ENCODE peak calls at places on chromosomes 16 and 17, in ten cellular contexts. I is transverse colon, U is stomach, Y is sigmoid colon, V is A549, T is HepG2, H is K562, C is SK-N-SH, E is H1, X is GM12878. D is an unnamed sample. For H3K4me1, the result is how much of the 10 kb centered on the place peaks cover.

GRCh38 chr16:19307587-19308241 is 22.2 kb downstream of the CLEC19A start:
- DNase-seq in V (no peak), E (peak), C (no peak), I (no peak), Y (no peak), X (no peak), T (peak), H (peak), U (no peak), D (no peak)

GRCh38 chr17:79811036-79811887 is 14.4 kb upstream of the CBX8 start:
- DNase-seq in T (peak), X (no peak), H (peak), I (no peak), U (no peak), C (peak), E (peak), Y (peak), V (peak), D (no peak)

GRCh38 chr16:88393034-88393433 is 10.3 kb downstream of the ZNF469 start:
- DNase-seq in Y (peak), H (no peak), U (peak), X (no peak), C (no peak), T (no peak), I (no peak), E (no peak), V (no peak), D (peak)

GRCh38 chr17:17837380-17837821 is 615 bp upstream of the SREBF1 start:
- DNase-seq in E (no peak), U (no peak), V (peak), T (peak), X (no peak), Y (peak), H (no peak), C (no peak), I (no peak), D (peak)

GRCh38 chr16:70611785-70612303 is 34.5 kb upstream of the IL34 start:
- DNase-seq in E (no peak), U (no peak), I (no peak), Y (no peak), T (no peak), C (no peak), V (no peak), H (peak), X (no peak), D (no peak)

GRCh38 chr17:67759355-67760171 is 41.8 kb downstream of the NOL11 start:
- DNase-seq in C (no peak), E (no peak), H (peak), X (no peak), V (no peak), Y (peak), U (no peak), T (no peak), I (peak), D (no peak)

GRCh38 chr17:6261496-6261895 is 173.4 kb downstream of the AIPL1 start:
- DNase-seq in I (no peak), X (no peak), E (no peak), C (no peak), H (no peak), Y (no peak), U (no peak), T (no peak), V (no peak), D (no peak)

GRCh38 chr17:17411692-17412091 is 65.1 kb upstream of the MED9 start:
- DNase-seq in X (no peak), T (no peak), C (no peak), E (no peak), V (no peak), H (no peak), I (no peak), Y (no peak), U (no peak), D (no peak)

GRCh38 chr17:37802712-37803416 is 58.0 kb upstream of the HNF1B start:
- DNase-seq in V (no peak), E (no peak), Y (no peak), T (no peak), X (no peak), U (peak), I (no peak), C (no peak), H (no peak), D (peak)

GRCh38 chr17:13002761-13003453 is 14.9 kb downstream of the ELAC2 start:
- DNase-seq in I (peak), X (no peak), V (peak), U (peak), Y (peak), C (peak), E (peak), H (peak), T (peak), D (peak)

GRCh38 chr17:4553669-4554068 is 1.5 kb downstream of the MYBBP1A start:
- DNase-seq in X (no peak), V (no peak), U (no peak), Y (peak), T (no peak), C (no peak), I (no peak), E (no peak), H (no peak), D (no peak)

GRCh38 chr16:2592786-2593185 is 55.0 kb downstream of the PDPK1 start:
- DNase-seq in X (no peak), I (no peak), E (no peak), C (peak), Y (peak), H (no peak), U (no peak), T (no peak), V (no peak), D (no peak)

GRCh38 chr17:64218066-64218465 is 45.0 kb downstream of the TEX2 start:
- DNase-seq in T (no peak), H (no peak), V (no peak), I (no peak), X (peak), Y (no peak), E (no peak), U (no peak), C (no peak), D (no peak)

GRCh38 chr16:89922477-89922883 is 662 bp upstream of the TUBB3 start:
- DNase-seq in V (peak), T (peak), I (peak), U (peak), Y (peak), E (peak), C (peak), H (peak), X (no peak), D (no peak)

GRCh38 chr17:80295559-80295958 is 34.9 kb downstream of the RNF213 start:
- DNase-seq in X (no peak), T (no peak), H (no peak), C (no peak), Y (no peak), I (no peak), V (no peak), E (no peak), U (no peak), D (no peak)

GRCh38 chr17:8700546-8700945 is 44.1 kb downstream of the CCDC42 start:
- DNase-seq in I (no peak), X (no peak), H (no peak), T (no peak), E (no peak), C (no peak), V (no peak), U (no peak), Y (no peak), D (no peak)

GRCh38 chr16:11857161-11857560 is 5.8 kb upstream of the RSL1D1 start:
- DNase-seq in V (no peak), I (no peak), E (no peak), C (no peak), X (no peak), T (no peak), H (no peak), Y (no peak), U (no peak), D (no peak)
- TF ChIP-seq EP300 in V (no peak), I (no peak), E (no peak), C (no peak), X (no peak), T (no peak), H (no peak), Y (no peak), U (no peak), D (no peak)

GRCh38 chr16:22018559-22018958 is 10.6 kb downstream of the MOSMO start:
- DNase-seq in E (no peak), T (no peak), U (no peak), V (no peak), C (no peak), X (no peak), I (no peak), Y (no peak), H (no peak), D (no peak)

GRCh38 chr16:22022151-22022550 is 14.2 kb downstream of the MOSMO start:
- DNase-seq in I (no peak), E (no peak), Y (no peak), C (no peak), T (no peak), U (no peak), X (no peak), V (no peak), H (no peak), D (no peak)

GRCh38 chr16:22027633-22028032 is 19.7 kb downstream of the MOSMO start:
- DNase-seq in U (no peak), X (no peak), T (no peak), V (no peak), Y (no peak), C (no peak), H (no peak), I (no peak), E (no peak), D (no peak)

DNA sequence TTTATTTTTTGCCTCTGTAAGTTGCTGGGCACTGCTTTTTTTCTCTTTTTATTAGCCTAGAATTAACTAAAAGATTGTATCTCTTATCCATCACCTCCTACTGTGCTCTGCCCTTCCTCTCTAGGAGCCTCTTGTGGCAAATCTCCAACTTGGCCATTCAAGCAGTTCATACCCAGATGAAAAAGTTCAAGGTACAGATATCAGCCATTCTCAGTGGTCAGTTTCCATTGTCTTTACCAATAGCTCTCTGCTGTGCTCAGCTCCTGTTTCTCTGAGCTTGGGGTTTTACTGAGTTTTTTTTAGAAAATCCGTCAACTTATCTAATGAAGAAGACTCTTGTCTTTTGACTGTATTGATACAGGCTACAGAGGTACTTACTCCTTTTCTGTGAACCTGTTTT is 15.6 kb downstream of the MOSMO start:
- DNase-seq in T (no peak), H (no peak), U (no peak), Y (no peak), I (no peak), C (no peak), X (peak), V (no peak), E (no peak), D (no peak)
- H3K4me1 ChIP-seq in T (half or more), H (under half), U (half or more), Y (under half), I (under half), C (under half), X (under half), V (under half), E (under half), D (under half)

DNA sequence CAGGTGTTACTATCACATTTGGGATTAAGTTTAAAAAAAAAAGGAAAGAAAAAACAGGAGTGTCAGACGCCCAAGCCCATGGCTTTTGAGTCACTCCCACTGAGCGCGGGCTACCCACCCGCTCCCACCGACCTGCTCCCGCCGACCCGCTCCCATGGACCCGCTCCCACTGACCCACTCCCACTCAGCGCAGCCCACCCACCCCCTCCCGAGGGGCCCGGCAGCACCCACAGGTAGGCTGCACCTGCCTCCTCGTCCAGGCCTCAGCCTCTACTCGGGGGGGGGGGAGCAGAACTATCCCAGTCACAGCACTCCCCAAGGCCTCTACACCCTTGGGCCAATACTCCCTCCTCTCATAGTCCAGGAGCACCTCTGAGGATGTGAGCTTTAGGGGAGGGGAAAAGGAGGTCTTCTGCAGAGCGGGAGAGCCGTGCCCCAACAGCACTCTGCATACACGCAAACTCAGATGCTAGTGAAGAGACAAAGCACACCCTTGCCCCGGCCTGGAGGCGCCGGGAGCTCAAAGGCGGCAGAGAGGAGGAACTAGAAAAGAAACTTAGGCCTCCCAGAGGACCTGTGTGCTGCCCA is 2.9 kb downstream of the CLUH start:
- DNase-seq in I (no peak), C (no peak), E (no peak), X (no peak), H (no peak), V (no peak), T (no peak), Y (no peak), U (no peak), D (no peak)
- H3K4me3 ChIP-seq in I (no peak), C (no peak), E (no peak), X (peak), H (peak), V (peak), T (peak), Y (no peak), U (peak), D (peak)

GRCh38 chr17:72840019-72840418 is 252.5 kb downstream of the SLC39A11 start:
- DNase-seq in C (no peak), Y (no peak), U (no peak), I (no peak), T (no peak), X (no peak), H (no peak), E (no peak), V (no peak), D (no peak)

GRCh38 chr17:72846399-72846798 is 246.1 kb downstream of the SLC39A11 start:
- DNase-seq in T (peak), C (no peak), X (no peak), I (no peak), H (no peak), U (no peak), E (no peak), Y (no peak), V (peak), D (no peak)

GRCh38 chr17:72838581-72838980 is 253.9 kb downstream of the SLC39A11 start:
- DNase-seq in T (no peak), U (no peak), I (no peak), C (no peak), E (no peak), X (no peak), V (no peak), H (no peak), Y (no peak), D (no peak)

GRCh38 chr17:72839086-72839728 is 253.3 kb downstream of the SLC39A11 start:
- DNase-seq in H (no peak), I (no peak), X (no peak), V (no peak), U (no peak), T (no peak), Y (no peak), E (no peak), C (no peak), D (no peak)

GRCh38 chr17:72843591-72843990 is 248.9 kb downstream of the SLC39A11 start:
- DNase-seq in T (peak), X (no peak), I (no peak), H (no peak), U (no peak), E (no peak), Y (no peak), C (no peak), V (peak), D (no peak)
- TF ChIP-seq EP300 in T (no peak), X (no peak), I (no peak), H (no peak), U (no peak), E (no peak), Y (no peak), C (no peak), V (no peak), D (no peak)

GRCh38 chr17:41537614-41537954 is 9.5 kb upstream of the KRT19 start:
- DNase-seq in U (no peak), H (no peak), C (no peak), X (no peak), Y (no peak), V (no peak), T (no peak), E (no peak), I (no peak), D (no peak)

GRCh38 chr17:41539979-41540701 is 12.0 kb upstream of the KRT19 start:
- DNase-seq in T (peak), V (no peak), H (no peak), X (no peak), I (no peak), C (peak), Y (no peak), E (no peak), U (no peak), D (no peak)

GRCh38 chr17:41537990-41538389 is 9.9 kb upstream of the KRT19 start:
- DNase-seq in V (no peak), Y (no peak), I (no peak), X (no peak), U (no peak), H (no peak), E (no peak), C (no peak), T (no peak), D (no peak)

GRCh38 chr17:41539071-41539492 is 11.0 kb upstream of the KRT19 start:
- DNase-seq in U (no peak), I (no peak), H (no peak), V (no peak), C (no peak), Y (no peak), X (no peak), T (peak), E (no peak), D (no peak)

DNA sequence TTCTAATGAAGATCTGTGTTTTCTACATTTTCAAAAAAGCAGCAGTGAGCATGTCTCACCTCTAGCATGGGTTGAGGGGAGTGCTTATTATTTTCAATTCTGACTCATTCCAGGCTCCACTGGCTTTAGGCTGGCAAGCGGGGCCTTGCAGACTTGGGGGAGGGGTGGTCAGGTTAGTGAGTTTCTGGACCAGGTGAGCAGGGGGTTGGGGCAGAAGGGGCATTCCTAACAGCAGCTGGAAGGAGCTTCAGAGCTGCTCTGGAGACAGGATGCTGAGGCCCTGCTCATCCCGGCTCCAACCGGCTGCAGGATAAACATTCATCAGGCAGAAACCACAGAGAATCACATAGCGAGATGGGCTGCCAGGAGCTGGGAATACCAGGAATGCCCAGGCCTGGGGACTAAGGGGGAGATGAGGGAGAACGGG is 10.5 kb upstream of the KRT19 start:
- DNase-seq in C (no peak), I (no peak), T (no peak), X (no peak), Y (no peak), H (no peak), U (no peak), E (no peak), V (no peak), D (no peak)
- H3K4me1 ChIP-seq in C (under half), I (under half), T (half or more), X (under half), Y (under half), H (under half), U (under half), E (under half), V (under half), D (under half)

GRCh38 chr17:44348234-44348987 is 3.3 kb downstream of the GRN start:
- DNase-seq in E (no peak), Y (no peak), C (no peak), H (no peak), T (no peak), X (peak), I (peak), U (no peak), V (no peak), D (peak)

GRCh38 chr17:44344939-44345496 is at the start of gene GRN:
- DNase-seq in U (peak), V (peak), C (peak), X (peak), T (peak), I (peak), H (peak), E (peak), Y (peak), D (peak)

GRCh38 chr17:44345497-44346026 is 460 bp downstream of the GRN start:
- DNase-seq in H (peak), X (no peak), C (peak), V (peak), I (peak), E (peak), Y (no peak), U (peak), T (peak), D (peak)

GRCh38 chr17:44343510-44344209 is 1.4 kb upstream of the GRN start:
- DNase-seq in X (no peak), C (no peak), V (no peak), I (no peak), H (no peak), E (no peak), T (no peak), Y (no peak), U (no peak), D (no peak)

DNA sequence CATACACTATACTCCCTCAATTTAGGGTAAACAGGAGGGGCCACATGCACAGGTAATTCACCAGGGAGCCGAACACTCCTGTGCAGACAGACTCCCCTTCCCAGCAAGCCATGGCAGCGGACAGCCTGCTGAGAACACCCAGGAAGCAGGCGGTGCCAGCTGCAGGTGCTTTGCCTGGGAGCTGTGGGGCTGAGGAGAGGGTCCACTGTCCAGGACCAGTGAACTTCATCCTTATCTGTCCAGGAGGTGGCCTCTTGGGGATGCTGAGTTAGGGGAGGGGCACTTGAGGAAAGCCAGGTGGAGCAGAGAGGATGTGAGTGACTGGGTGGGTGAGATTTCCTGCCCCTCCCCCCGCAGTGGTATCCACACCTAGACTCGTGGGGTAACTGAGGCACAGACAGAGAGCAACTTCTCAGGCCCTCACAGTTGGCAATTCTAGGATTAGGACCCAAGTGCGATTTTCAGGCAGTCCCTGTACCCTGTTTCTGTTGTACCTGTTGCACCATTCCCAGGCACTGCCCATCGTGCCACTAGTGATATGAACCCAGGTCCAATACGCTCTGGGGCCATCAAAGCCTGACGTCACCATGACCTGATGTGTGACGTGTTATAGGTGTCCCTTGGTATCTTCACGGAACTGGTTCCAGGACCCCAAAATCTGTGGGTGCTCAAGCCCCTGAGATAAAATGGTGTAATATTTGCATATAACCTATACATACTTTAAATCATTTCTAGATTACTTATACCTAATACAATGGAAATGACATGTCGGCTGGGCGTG is 1.2 kb downstream of the GRN start:
- DNase-seq in I (no peak), T (no peak), C (peak), V (no peak), E (no peak), H (peak), Y (no peak), X (no peak), U (no peak), D (no peak)
- H3K4me3 ChIP-seq in I (peak), T (peak), C (peak), V (peak), E (peak), H (peak), Y (peak), X (peak), U (peak), D (peak)

D was measured in tibial nerve.